ENCODE peak calls at places on chromosomes 5 and 9, in ten cellular contexts. D is foreskin fibroblast; F is WTC11; C is progenitor cell of endocrine pancreas; S is activated CD8-positive, alpha-beta memory T cell treated with anti-CD3 and anti-CD28 coated beads for 48 hours; V is AG08396; H is LoVo; M is activated CD4-positive, alpha-beta T cell treated with anti-CD3 and anti-CD28 coated beads for 1 hour; L is A549; J is adrenal gland. W is an unnamed sample.

GRCh38 chr5:61991861-61992260 is 314.1 kb upstream of the KIF2A start:
- DNase-seq in D (peak; percentile 48), F (no peak), C (no peak), S (no peak), V (peak; percentile 5), H (no peak), M (no peak), L (no peak), J (no peak), W (no peak)

GRCh38 chr9:91558879-91559278 is 135.2 kb upstream of the NFIL3 start:
- DNase-seq in D (peak; percentile 15), F (no peak), C (no peak), S (no peak), V (no peak), H (no peak), M (no peak), L (no peak), J (no peak), W (no peak)

GRCh38 chr9:72476617-72477375 is 44.6 kb upstream of the TMC1 start:
- DNase-seq in D (peak; percentile 88), F (no peak), C (no peak), S (no peak), V (peak; percentile 45), H (peak; percentile 96), M (no peak), L (peak; percentile 64), J (no peak), W (no peak)

GRCh38 chr5:115349001-115349817 is 52.8 kb upstream of the CCDC112 start:
- DNase-seq in D (peak; percentile 89), F (no peak), C (no peak), S (no peak), V (peak; percentile 62), H (peak; percentile 87), M (no peak), L (peak; percentile 67), J (peak; percentile 68), W (no peak)

GRCh38 chr9:70015099-70015498 is 28.5 kb upstream of the MAMDC2 start:
- DNase-seq in D (no peak), F (no peak), C (no peak), S (no peak), V (no peak), H (no peak), M (no peak), L (no peak), J (no peak), W (no peak)

GRCh38 chr5:60883229-60883628 is 39.2 kb upstream of the ELOVL7 start:
- DNase-seq in D (peak; percentile 20), F (no peak), C (no peak), S (no peak), V (peak; percentile 10), H (no peak), M (no peak), L (peak; percentile 36), J (no peak), W (no peak)

GRCh38 chr9:129697956-129698757 is 32.7 kb downstream of the PRRX2 start:
- DNase-seq in D (peak; percentile 84), F (no peak), C (no peak), S (no peak), V (peak; percentile 63), H (no peak), M (no peak), L (no peak), J (no peak), W (no peak)

GRCh38 chr5:176573564-176574296 is 24.6 kb downstream of the CDHR2 start:
- DNase-seq in D (peak; percentile 78), F (peak; percentile 88), C (peak; percentile 64), S (peak; percentile 36), V (peak; percentile 83), H (peak; percentile 54), M (peak; percentile 66), L (peak; percentile 70), J (peak; percentile 63), W (peak; percentile 77)

GRCh38 chr9:115013998-115014397 is 83.6 kb upstream of the TNFSF8 start:
- DNase-seq in D (peak; percentile 85), F (peak; percentile 72), C (peak; percentile 50), S (peak; percentile 40), V (peak; percentile 67), H (peak; percentile 71), M (peak; percentile 67), L (peak; percentile 72), J (peak; percentile 66), W (peak; percentile 66)

W was measured in neural crest cell.